ENCODE peak calls at places on chromosome 2, in nine cellular contexts. One of them, this sample, is unnamed.

GRCh38 chr2:128366746-128367511 is 48.3 kb upstream of the HS6ST1 start:
- DNase-seq in cardiac fibroblast: no peak
- DNase-seq in NCI-H1092: no peak
- DNase-seq in AG04450: no peak
- DNase-seq in BE2C: peak
- DNase-seq in iris pigment epithelial cell: no peak
- DNase-seq in stimulated activated CD8-positive, alpha-beta memory T cell treated with anti-CD3 and anti-CD28 coated beads, Interleukin-12 subunit alpha, Interleukin-12 subunit beta, amount 100 ng/mL, for 4 hours: no peak
- DNase-seq in suprapubic skin: no peak
- DNase-seq in progenitor cell of endocrine pancreas: no peak
- DNase-seq in this sample: no peak

GRCh38 chr2:145572238-145572637 is 1052.3 kb upstream of the ZEB2 start:
- DNase-seq in cardiac fibroblast: no peak
- DNase-seq in NCI-H1092: no peak
- DNase-seq in AG04450: no peak
- DNase-seq in BE2C: no peak
- DNase-seq in iris pigment epithelial cell: no peak
- DNase-seq in stimulated activated CD8-positive, alpha-beta memory T cell treated with anti-CD3 and anti-CD28 coated beads, Interleukin-12 subunit alpha, Interleukin-12 subunit beta, amount 100 ng/mL, for 4 hours: no peak
- DNase-seq in suprapubic skin: no peak
- DNase-seq in progenitor cell of endocrine pancreas: no peak
- DNase-seq in this sample: no peak

GRCh38 chr2:84894131-84894586 is 11.3 kb upstream of the TMSB10 start:
- DNase-seq in cardiac fibroblast: no peak
- DNase-seq in NCI-H1092: no peak
- DNase-seq in AG04450: no peak
- DNase-seq in BE2C: no peak
- DNase-seq in iris pigment epithelial cell: no peak
- DNase-seq in stimulated activated CD8-positive, alpha-beta memory T cell treated with anti-CD3 and anti-CD28 coated beads, Interleukin-12 subunit alpha, Interleukin-12 subunit beta, amount 100 ng/mL, for 4 hours: no peak
- DNase-seq in suprapubic skin: no peak
- DNase-seq in progenitor cell of endocrine pancreas: no peak
- DNase-seq in this sample: peak

GRCh38 chr2:72794572-72794971 is 31.3 kb downstream of the EXOC6B start:
- DNase-seq in cardiac fibroblast: no peak
- DNase-seq in NCI-H1092: no peak
- DNase-seq in AG04450: no peak
- DNase-seq in BE2C: no peak
- DNase-seq in iris pigment epithelial cell: peak
- DNase-seq in stimulated activated CD8-positive, alpha-beta memory T cell treated with anti-CD3 and anti-CD28 coated beads, Interleukin-12 subunit alpha, Interleukin-12 subunit beta, amount 100 ng/mL, for 4 hours: no peak
- DNase-seq in suprapubic skin: no peak
- DNase-seq in progenitor cell of endocrine pancreas: no peak
- DNase-seq in this sample: no peak

GRCh38 chr2:23320058-23320457 is 64.9 kb upstream of the KLHL29 start:
- DNase-seq in cardiac fibroblast: no peak
- DNase-seq in NCI-H1092: no peak
- DNase-seq in AG04450: no peak
- DNase-seq in BE2C: no peak
- DNase-seq in iris pigment epithelial cell: no peak
- DNase-seq in stimulated activated CD8-positive, alpha-beta memory T cell treated with anti-CD3 and anti-CD28 coated beads, Interleukin-12 subunit alpha, Interleukin-12 subunit beta, amount 100 ng/mL, for 4 hours: no peak
- DNase-seq in suprapubic skin: no peak
- DNase-seq in progenitor cell of endocrine pancreas: no peak
- DNase-seq in this sample: no peak

GRCh38 chr2:4020649-4021048 is 317.3 kb downstream of the DCDC2C start:
- DNase-seq in cardiac fibroblast: no peak
- DNase-seq in NCI-H1092: no peak
- DNase-seq in AG04450: no peak
- DNase-seq in BE2C: no peak
- DNase-seq in iris pigment epithelial cell: no peak
- DNase-seq in stimulated activated CD8-positive, alpha-beta memory T cell treated with anti-CD3 and anti-CD28 coated beads, Interleukin-12 subunit alpha, Interleukin-12 subunit beta, amount 100 ng/mL, for 4 hours: no peak
- DNase-seq in suprapubic skin: no peak
- DNase-seq in progenitor cell of endocrine pancreas: no peak
- DNase-seq in this sample: no peak

GRCh38 chr2:69026026-69026425 is 13.0 kb downstream of the ANTXR1 start:
- DNase-seq in cardiac fibroblast: peak
- DNase-seq in NCI-H1092: peak
- DNase-seq in AG04450: no peak
- DNase-seq in BE2C: peak
- DNase-seq in iris pigment epithelial cell: peak
- DNase-seq in stimulated activated CD8-positive, alpha-beta memory T cell treated with anti-CD3 and anti-CD28 coated beads, Interleukin-12 subunit alpha, Interleukin-12 subunit beta, amount 100 ng/mL, for 4 hours: no peak
- DNase-seq in suprapubic skin: no peak
- DNase-seq in progenitor cell of endocrine pancreas: no peak
- DNase-seq in this sample: peak

GRCh38 chr2:215454519-215454918 is 18.7 kb upstream of the FN1 start:
- DNase-seq in cardiac fibroblast: peak
- DNase-seq in NCI-H1092: no peak
- DNase-seq in AG04450: no peak
- DNase-seq in BE2C: peak
- DNase-seq in iris pigment epithelial cell: peak
- DNase-seq in stimulated activated CD8-positive, alpha-beta memory T cell treated with anti-CD3 and anti-CD28 coated beads, Interleukin-12 subunit alpha, Interleukin-12 subunit beta, amount 100 ng/mL, for 4 hours: no peak
- DNase-seq in suprapubic skin: no peak
- DNase-seq in progenitor cell of endocrine pancreas: no peak
- DNase-seq in this sample: peak

GRCh38 chr2:218605438-218605837 is 2.3 kb upstream of the PLCD4 start:
- DNase-seq in cardiac fibroblast: peak
- DNase-seq in NCI-H1092: peak
- DNase-seq in AG04450: peak
- DNase-seq in BE2C: peak
- DNase-seq in iris pigment epithelial cell: peak
- DNase-seq in stimulated activated CD8-positive, alpha-beta memory T cell treated with anti-CD3 and anti-CD28 coated beads, Interleukin-12 subunit alpha, Interleukin-12 subunit beta, amount 100 ng/mL, for 4 hours: no peak
- DNase-seq in suprapubic skin: no peak
- DNase-seq in progenitor cell of endocrine pancreas: no peak
- DNase-seq in this sample: peak

GRCh38 chr2:95166065-95166763 is 605 bp downstream of the ZNF2 start:
- DNase-seq in cardiac fibroblast: no peak
- DNase-seq in NCI-H1092: no peak
- DNase-seq in AG04450: no peak
- DNase-seq in BE2C: no peak
- DNase-seq in iris pigment epithelial cell: no peak
- DNase-seq in stimulated activated CD8-positive, alpha-beta memory T cell treated with anti-CD3 and anti-CD28 coated beads, Interleukin-12 subunit alpha, Interleukin-12 subunit beta, amount 100 ng/mL, for 4 hours: no peak
- DNase-seq in suprapubic skin: no peak
- DNase-seq in progenitor cell of endocrine pancreas: no peak
- DNase-seq in this sample: no peak

GRCh38 chr2:9771101-9771449 is 72.2 kb upstream of the TAF1B start:
- DNase-seq in cardiac fibroblast: no peak
- DNase-seq in NCI-H1092: no peak
- DNase-seq in AG04450: no peak
- DNase-seq in BE2C: no peak
- DNase-seq in iris pigment epithelial cell: no peak
- DNase-seq in stimulated activated CD8-positive, alpha-beta memory T cell treated with anti-CD3 and anti-CD28 coated beads, Interleukin-12 subunit alpha, Interleukin-12 subunit beta, amount 100 ng/mL, for 4 hours: no peak
- DNase-seq in suprapubic skin: no peak
- DNase-seq in progenitor cell of endocrine pancreas: no peak
- DNase-seq in this sample: no peak

GRCh38 chr2:53654364-53654763 is 113.2 kb upstream of the CHAC2 start:
- DNase-seq in cardiac fibroblast: no peak
- DNase-seq in NCI-H1092: no peak
- DNase-seq in AG04450: no peak
- DNase-seq in BE2C: no peak
- DNase-seq in iris pigment epithelial cell: no peak
- DNase-seq in stimulated activated CD8-positive, alpha-beta memory T cell treated with anti-CD3 and anti-CD28 coated beads, Interleukin-12 subunit alpha, Interleukin-12 subunit beta, amount 100 ng/mL, for 4 hours: no peak
- DNase-seq in suprapubic skin: no peak
- DNase-seq in progenitor cell of endocrine pancreas: no peak
- DNase-seq in this sample: no peak

GRCh38 chr2:213125646-213126347 is 25.6 kb downstream of the IKZF2 start:
- DNase-seq in cardiac fibroblast: peak
- DNase-seq in NCI-H1092: no peak
- DNase-seq in AG04450: no peak
- DNase-seq in BE2C: no peak
- DNase-seq in iris pigment epithelial cell: peak
- DNase-seq in stimulated activated CD8-positive, alpha-beta memory T cell treated with anti-CD3 and anti-CD28 coated beads, Interleukin-12 subunit alpha, Interleukin-12 subunit beta, amount 100 ng/mL, for 4 hours: no peak
- DNase-seq in suprapubic skin: no peak
- DNase-seq in progenitor cell of endocrine pancreas: no peak
- DNase-seq in this sample: no peak

GRCh38 chr2:80126596-80127189 is 177.9 kb downstream of the LRRTM1 start:
- DNase-seq in cardiac fibroblast: peak
- DNase-seq in NCI-H1092: no peak
- DNase-seq in AG04450: no peak
- DNase-seq in BE2C: no peak
- DNase-seq in iris pigment epithelial cell: peak
- DNase-seq in stimulated activated CD8-positive, alpha-beta memory T cell treated with anti-CD3 and anti-CD28 coated beads, Interleukin-12 subunit alpha, Interleukin-12 subunit beta, amount 100 ng/mL, for 4 hours: no peak
- DNase-seq in suprapubic skin: no peak
- DNase-seq in progenitor cell of endocrine pancreas: no peak
- DNase-seq in this sample: no peak

GRCh38 chr2:188085421-188085820 is 206.3 kb upstream of the GULP1 start:
- DNase-seq in cardiac fibroblast: no peak
- DNase-seq in NCI-H1092: no peak
- DNase-seq in AG04450: no peak
- DNase-seq in BE2C: no peak
- DNase-seq in iris pigment epithelial cell: no peak
- DNase-seq in stimulated activated CD8-positive, alpha-beta memory T cell treated with anti-CD3 and anti-CD28 coated beads, Interleukin-12 subunit alpha, Interleukin-12 subunit beta, amount 100 ng/mL, for 4 hours: no peak
- DNase-seq in suprapubic skin: no peak
- DNase-seq in progenitor cell of endocrine pancreas: no peak
- DNase-seq in this sample: no peak

GRCh38 chr2:11013196-11013595 is 101.5 kb downstream of the KCNF1 start:
- DNase-seq in cardiac fibroblast: no peak
- DNase-seq in NCI-H1092: no peak
- DNase-seq in AG04450: no peak
- DNase-seq in BE2C: no peak
- DNase-seq in iris pigment epithelial cell: no peak
- DNase-seq in stimulated activated CD8-positive, alpha-beta memory T cell treated with anti-CD3 and anti-CD28 coated beads, Interleukin-12 subunit alpha, Interleukin-12 subunit beta, amount 100 ng/mL, for 4 hours: no peak
- DNase-seq in suprapubic skin: no peak
- DNase-seq in progenitor cell of endocrine pancreas: no peak
- DNase-seq in this sample: no peak

GRCh38 chr2:45850558-45850957 is 199.1 kb downstream of the PRKCE start:
- DNase-seq in cardiac fibroblast: no peak
- DNase-seq in NCI-H1092: no peak
- DNase-seq in AG04450: no peak
- DNase-seq in BE2C: no peak
- DNase-seq in iris pigment epithelial cell: no peak
- DNase-seq in stimulated activated CD8-positive, alpha-beta memory T cell treated with anti-CD3 and anti-CD28 coated beads, Interleukin-12 subunit alpha, Interleukin-12 subunit beta, amount 100 ng/mL, for 4 hours: no peak
- DNase-seq in suprapubic skin: no peak
- DNase-seq in progenitor cell of endocrine pancreas: no peak
- DNase-seq in this sample: no peak

GRCh38 chr2:20623241-20623640 is 27.7 kb downstream of the HS1BP3 start:
- DNase-seq in cardiac fibroblast: no peak
- DNase-seq in NCI-H1092: no peak
- DNase-seq in AG04450: no peak
- DNase-seq in BE2C: no peak
- DNase-seq in iris pigment epithelial cell: no peak
- DNase-seq in stimulated activated CD8-positive, alpha-beta memory T cell treated with anti-CD3 and anti-CD28 coated beads, Interleukin-12 subunit alpha, Interleukin-12 subunit beta, amount 100 ng/mL, for 4 hours: no peak
- DNase-seq in suprapubic skin: peak
- DNase-seq in progenitor cell of endocrine pancreas: no peak
- DNase-seq in this sample: no peak

GRCh38 chr2:230903251-230904150 is 21.5 kb downstream of the GPR55 start:
- DNase-seq in cardiac fibroblast: no peak
- DNase-seq in NCI-H1092: no peak
- DNase-seq in AG04450: no peak
- DNase-seq in BE2C: peak
- DNase-seq in iris pigment epithelial cell: no peak
- DNase-seq in stimulated activated CD8-positive, alpha-beta memory T cell treated with anti-CD3 and anti-CD28 coated beads, Interleukin-12 subunit alpha, Interleukin-12 subunit beta, amount 100 ng/mL, for 4 hours: no peak
- DNase-seq in suprapubic skin: no peak
- DNase-seq in progenitor cell of endocrine pancreas: no peak
- DNase-seq in this sample: no peak

GRCh38 chr2:240255811-240256703 is 115.6 kb upstream of the OTOS start:
- DNase-seq in cardiac fibroblast: no peak
- DNase-seq in NCI-H1092: no peak
- DNase-seq in AG04450: no peak
- DNase-seq in BE2C: no peak
- DNase-seq in iris pigment epithelial cell: no peak
- DNase-seq in stimulated activated CD8-positive, alpha-beta memory T cell treated with anti-CD3 and anti-CD28 coated beads, Interleukin-12 subunit alpha, Interleukin-12 subunit beta, amount 100 ng/mL, for 4 hours: no peak
- DNase-seq in suprapubic skin: peak
- DNase-seq in progenitor cell of endocrine pancreas: peak
- DNase-seq in this sample: no peak

GRCh38 chr2:54523336-54523959 is 67.3 kb downstream of the SPTBN1 start:
- DNase-seq in cardiac fibroblast: no peak
- DNase-seq in NCI-H1092: no peak
- DNase-seq in AG04450: no peak
- DNase-seq in BE2C: no peak
- DNase-seq in iris pigment epithelial cell: no peak
- DNase-seq in stimulated activated CD8-positive, alpha-beta memory T cell treated with anti-CD3 and anti-CD28 coated beads, Interleukin-12 subunit alpha, Interleukin-12 subunit beta, amount 100 ng/mL, for 4 hours: no peak
- DNase-seq in suprapubic skin: no peak
- DNase-seq in progenitor cell of endocrine pancreas: no peak
- DNase-seq in this sample: no peak

GRCh38 chr2:200741468-200742202 is 70.1 kb upstream of the BZW1 start:
- DNase-seq in cardiac fibroblast: no peak
- DNase-seq in NCI-H1092: no peak
- DNase-seq in AG04450: no peak
- DNase-seq in BE2C: no peak
- DNase-seq in iris pigment epithelial cell: no peak
- DNase-seq in stimulated activated CD8-positive, alpha-beta memory T cell treated with anti-CD3 and anti-CD28 coated beads, Interleukin-12 subunit alpha, Interleukin-12 subunit beta, amount 100 ng/mL, for 4 hours: no peak
- DNase-seq in suprapubic skin: no peak
- DNase-seq in progenitor cell of endocrine pancreas: no peak
- DNase-seq in this sample: no peak